ENCODE peak calls at places on chromosome 11, in ten cellular contexts. A is prostate gland, Q is spleen, C is stomach, P is endothelial cell of umbilical vein, B is adrenal gland, H is sigmoid colon, K is IMR-90, S is heart left ventricle, X is body of pancreas. G is an unnamed sample.

GRCh38 chr11:114163830-114164401 is 104.4 kb downstream of the ZBTB16 start:
- DNase-seq in A (peak), Q (no peak), C (no peak), P (peak), B (no peak), H (peak), K (no peak), S (no peak), X (peak), G (no peak)

GRCh38 chr11:102115557-102115956 is 5.3 kb downstream of the YAP1 start:
- DNase-seq in A (peak), Q (no peak), C (no peak), P (no peak), B (no peak), H (no peak), K (peak), S (no peak), X (peak), G (no peak)

GRCh38 chr11:45580399-45580798 is 85.0 kb downstream of the CHST1 start:
- DNase-seq in A (no peak), Q (no peak), C (no peak), P (peak), B (peak), H (no peak), K (peak), S (no peak), X (no peak), G (no peak)

GRCh38 chr11:45105233-45105992 is 41.0 kb upstream of the PRDM11 start:
- DNase-seq in A (peak), Q (peak), C (peak), P (peak), B (peak), H (peak), K (peak), S (peak), X (peak), G (peak)

GRCh38 chr11:44785856-44786606 is 59.3 kb downstream of the TSPAN18 start:
- DNase-seq in A (no peak), Q (peak), C (no peak), P (no peak), B (no peak), H (peak), K (no peak), S (no peak), X (no peak), G (no peak)

GRCh38 chr11:116984589-116984988 is 113.6 kb downstream of the SIK3 start:
- DNase-seq in A (no peak), Q (no peak), C (no peak), P (no peak), B (no peak), H (no peak), K (peak), S (no peak), X (no peak), G (no peak)

GRCh38 chr11:78323356-78323755 is 94.3 kb downstream of the GAB2 start:
- DNase-seq in A (no peak), Q (no peak), C (no peak), P (no peak), B (no peak), H (no peak), K (no peak), S (no peak), X (no peak), G (no peak)

GRCh38 chr11:24181395-24182047 is 315.3 kb upstream of the LUZP2 start:
- DNase-seq in A (no peak), Q (no peak), C (no peak), P (no peak), B (no peak), H (no peak), K (no peak), S (no peak), X (no peak), G (no peak)

GRCh38 chr11:71388637-71389235 is 59.5 kb downstream of the DHCR7 start:
- DNase-seq in A (no peak), Q (no peak), C (no peak), P (no peak), B (no peak), H (no peak), K (no peak), S (no peak), X (no peak), G (no peak)

GRCh38 chr11:68946416-68947090 is 34.2 kb downstream of the MRGPRD start:
- DNase-seq in A (no peak), Q (peak), C (no peak), P (peak), B (peak), H (peak), K (peak), S (no peak), X (no peak), G (no peak)

GRCh38 chr11:30210357-30210756 is 20.5 kb upstream of the FSHB start:
- DNase-seq in A (no peak), Q (no peak), C (no peak), P (no peak), B (no peak), H (no peak), K (no peak), S (no peak), X (no peak), G (no peak)

GRCh38 chr11:117861151-117862018 is 15.1 kb downstream of the FXYD6 start:
- DNase-seq in A (no peak), Q (no peak), C (peak), P (peak), B (peak), H (peak), K (no peak), S (peak), X (no peak), G (peak)

GRCh38 chr11:87223816-87224215 is 186.1 kb downstream of the TMEM135 start:
- DNase-seq in A (no peak), Q (no peak), C (no peak), P (no peak), B (no peak), H (no peak), K (peak), S (no peak), X (no peak), G (no peak)

GRCh38 chr11:32792948-32793475 is 1.4 kb downstream of the CCDC73 start:
- DNase-seq in A (peak), Q (no peak), C (peak), P (peak), B (peak), H (no peak), K (peak), S (no peak), X (peak), G (peak)

GRCh38 chr11:69157156-69157821 is 1.6 kb downstream of the SMIM38 start:
- DNase-seq in A (no peak), Q (peak), C (no peak), P (peak), B (no peak), H (peak), K (peak), S (peak), X (peak), G (no peak)

GRCh38 chr11:12196862-12197261 is 86.5 kb downstream of the MICAL2 start:
- DNase-seq in A (no peak), Q (no peak), C (no peak), P (no peak), B (no peak), H (no peak), K (no peak), S (no peak), X (no peak), G (no peak)

GRCh38 chr11:43021466-43021865 is 290.3 kb upstream of the API5 start:
- DNase-seq in A (no peak), Q (no peak), C (no peak), P (no peak), B (peak), H (no peak), K (no peak), S (no peak), X (no peak), G (no peak)

GRCh38 chr11:2885017-2885675 is 429 bp downstream of the CDKN1C start:
- DNase-seq in A (peak), Q (peak), C (peak), P (peak), B (peak), H (peak), K (peak), S (peak), X (peak), G (no peak)

GRCh38 chr11:44893250-44894216 is 57.1 kb downstream of the TP53I11 start:
- DNase-seq in A (peak), Q (no peak), C (no peak), P (no peak), B (peak), H (peak), K (no peak), S (peak), X (no peak), G (no peak)

GRCh38 chr11:131328843-131329242 is 41.6 kb upstream of the NTM start:
- DNase-seq in A (no peak), Q (no peak), C (no peak), P (no peak), B (no peak), H (no peak), K (no peak), S (no peak), X (no peak), G (no peak)
- TF ChIP-seq POLR2A in A (no peak), Q (no peak), C (no peak), P (no peak), B (no peak), H (no peak), K (no peak), S (no peak), X (no peak), G (no peak)

GRCh38 chr11:818396-819128 is at the start of gene PNPLA2:
- DNase-seq in A (no peak), Q (peak), C (peak), P (no peak), B (no peak), H (no peak), K (no peak), S (no peak), X (peak), G (no peak)
- TF ChIP-seq POLR2A in A (peak), Q (no peak), C (no peak), P (no peak), B (no peak), H (no peak), K (no peak), S (no peak), X (peak), G (peak)

GRCh38 chr11:126791446-126791845 is 209.1 kb downstream of the KIRREL3 start:
- DNase-seq in A (no peak), Q (no peak), C (no peak), P (no peak), B (no peak), H (no peak), K (no peak), S (no peak), X (no peak), G (no peak)
- TF ChIP-seq POLR2A in A (no peak), Q (no peak), C (no peak), P (no peak), B (no peak), H (no peak), K (no peak), S (no peak), X (no peak), G (no peak)

GRCh38 chr11:65431452-65432132 is 9.0 kb downstream of the NEAT1 start:
- DNase-seq in A (no peak), Q (no peak), C (no peak), P (peak), B (peak), H (no peak), K (peak), S (no peak), X (no peak), G (peak)

GRCh38 chr11:65430406-65431217 is 8.0 kb downstream of the NEAT1 start:
- DNase-seq in A (peak), Q (no peak), C (peak), P (peak), B (peak), H (peak), K (peak), S (no peak), X (peak), G (peak)

GRCh38 chr11:65428578-65429068 is 6.0 kb downstream of the NEAT1 start:
- DNase-seq in A (peak), Q (peak), C (peak), P (no peak), B (peak), H (peak), K (no peak), S (peak), X (peak), G (peak)

GRCh38 chr11:65429069-65429681 is 6.6 kb downstream of the NEAT1 start:
- DNase-seq in A (peak), Q (no peak), C (peak), P (peak), B (peak), H (peak), K (peak), S (peak), X (peak), G (peak)

DNA sequence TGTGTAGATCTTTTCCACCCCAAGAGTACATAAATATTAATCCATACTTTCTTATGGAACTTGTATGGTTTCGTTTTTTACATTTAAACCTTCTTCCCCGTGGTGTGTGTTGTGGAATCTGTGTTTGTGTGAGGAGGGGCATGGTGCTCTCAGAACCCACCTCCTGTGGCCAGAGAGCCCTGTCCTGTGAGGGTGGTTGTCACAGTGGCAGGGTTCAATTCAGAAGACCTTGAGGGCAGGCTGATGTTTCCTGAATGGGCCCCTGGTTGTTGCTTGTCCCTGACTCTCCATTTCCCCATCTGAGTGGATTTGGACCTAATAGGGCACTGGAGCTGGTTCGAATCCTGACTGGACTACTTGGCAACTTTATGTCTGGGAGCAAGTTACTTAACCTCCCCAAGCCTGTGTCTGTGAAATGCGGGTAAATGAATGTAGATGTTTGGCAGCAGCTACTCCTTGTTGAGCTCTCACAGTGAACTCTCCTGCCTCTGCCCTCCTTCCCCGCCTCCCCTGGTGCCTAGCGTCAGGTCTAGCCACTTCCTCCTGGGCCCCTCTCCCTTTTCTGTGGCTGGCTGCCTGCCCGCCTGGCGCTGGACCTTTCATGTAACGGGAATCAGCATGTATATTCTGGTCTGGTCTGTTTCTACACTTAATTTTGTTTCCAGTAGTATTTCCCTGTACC is 7.3 kb downstream of the NEAT1 start:
- DNase-seq in A (peak), Q (peak), C (peak), P (peak), B (peak), H (peak), K (peak), S (peak), X (peak), G (peak)
- TF ChIP-seq POLR2A in A (peak), Q (peak), C (peak), P (no peak), B (peak), H (peak), K (peak), S (peak), X (no peak), G (peak)

GRCh38 chr11:33912405-33913361 is 20.8 kb upstream of the LMO2 start:
- DNase-seq in A (no peak), Q (peak), C (no peak), P (no peak), B (no peak), H (no peak), K (peak), S (peak), X (no peak), G (no peak)
- TF ChIP-seq POLR2A in A (no peak), Q (no peak), C (no peak), P (no peak), B (no peak), H (no peak), K (no peak), S (no peak), X (no peak), G (no peak)

DNA sequence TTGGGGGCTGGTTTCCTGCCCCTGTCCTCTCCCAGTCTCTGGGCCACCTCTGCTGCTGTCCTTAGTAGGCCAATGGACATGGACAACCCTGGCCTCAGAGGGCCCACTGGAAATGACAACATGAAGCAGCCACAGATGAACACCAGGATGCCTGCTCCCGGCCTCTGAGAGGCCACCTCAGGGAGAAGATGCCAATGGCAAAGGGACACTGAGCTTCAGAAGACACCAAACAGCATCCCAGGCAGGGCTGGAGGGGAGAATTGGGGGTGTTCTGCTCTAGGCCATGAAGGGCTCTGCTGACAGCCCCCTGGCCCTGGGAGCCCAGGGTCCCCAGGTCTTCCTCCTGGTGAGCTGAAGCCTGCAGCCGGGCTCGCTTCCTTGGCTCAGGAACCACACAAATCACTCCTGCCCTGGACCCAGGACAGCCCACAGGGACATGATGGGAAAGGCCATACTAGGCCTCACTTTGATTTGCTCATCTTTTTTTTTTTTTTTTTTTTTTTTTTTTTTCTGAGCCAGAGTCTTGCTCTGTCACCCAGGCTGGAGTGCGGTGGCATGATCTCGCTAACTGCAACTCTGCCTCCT is 45.3 kb downstream of the TPBGL start:
- DNase-seq in A (no peak), Q (no peak), C (no peak), P (no peak), B (no peak), H (no peak), K (no peak), S (no peak), X (no peak), G (no peak)
- TF ChIP-seq POLR2A in A (no peak), Q (no peak), C (no peak), P (no peak), B (no peak), H (no peak), K (no peak), S (no peak), X (no peak), G (no peak)

GRCh38 chr11:125773516-125773915 is 5.1 kb downstream of the PATE2 start:
- DNase-seq in A (no peak), Q (no peak), C (no peak), P (no peak), B (no peak), H (no peak), K (no peak), S (no peak), X (no peak), G (no peak)

GRCh38 chr11:125772834-125773505 is 5.7 kb downstream of the PATE2 start:
- DNase-seq in A (no peak), Q (no peak), C (no peak), P (no peak), B (no peak), H (no peak), K (peak), S (no peak), X (no peak), G (no peak)

GRCh38 chr11:125766251-125766650 is 12.4 kb downstream of the PATE2 start:
- DNase-seq in A (no peak), Q (no peak), C (no peak), P (no peak), B (no peak), H (no peak), K (no peak), S (no peak), X (no peak), G (no peak)

GRCh38 chr11:125768256-125769046 is 10.2 kb downstream of the PATE2 start:
- DNase-seq in A (no peak), Q (no peak), C (no peak), P (no peak), B (no peak), H (no peak), K (no peak), S (no peak), X (no peak), G (no peak)

DNA sequence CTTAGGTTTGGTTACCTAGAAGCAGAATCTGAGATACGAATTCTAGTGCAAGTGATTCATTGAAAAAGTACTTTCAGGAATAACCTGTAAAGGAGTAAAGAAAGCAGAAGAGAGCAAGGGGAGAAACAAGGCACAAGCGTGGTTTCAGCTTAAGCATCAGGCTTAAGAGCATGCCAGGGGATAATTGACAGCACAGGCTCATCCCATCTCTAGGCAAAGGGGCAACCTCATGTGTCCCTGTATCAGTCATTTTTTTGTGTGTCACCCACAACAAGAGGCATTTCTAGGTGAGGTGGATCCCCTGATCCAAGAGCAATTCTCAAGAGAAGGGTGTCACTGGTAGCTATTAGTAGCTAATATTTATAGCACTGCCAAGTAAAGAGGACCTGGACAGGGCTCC is 8.0 kb downstream of the PATE2 start:
- DNase-seq in A (no peak), Q (no peak), C (no peak), P (no peak), B (no peak), H (no peak), K (no peak), S (no peak), X (no peak), G (no peak)
- TF ChIP-seq POLR2A in A (no peak), Q (no peak), C (no peak), P (no peak), B (no peak), H (no peak), K (no peak), S (no peak), X (no peak), G (no peak)

DNA sequence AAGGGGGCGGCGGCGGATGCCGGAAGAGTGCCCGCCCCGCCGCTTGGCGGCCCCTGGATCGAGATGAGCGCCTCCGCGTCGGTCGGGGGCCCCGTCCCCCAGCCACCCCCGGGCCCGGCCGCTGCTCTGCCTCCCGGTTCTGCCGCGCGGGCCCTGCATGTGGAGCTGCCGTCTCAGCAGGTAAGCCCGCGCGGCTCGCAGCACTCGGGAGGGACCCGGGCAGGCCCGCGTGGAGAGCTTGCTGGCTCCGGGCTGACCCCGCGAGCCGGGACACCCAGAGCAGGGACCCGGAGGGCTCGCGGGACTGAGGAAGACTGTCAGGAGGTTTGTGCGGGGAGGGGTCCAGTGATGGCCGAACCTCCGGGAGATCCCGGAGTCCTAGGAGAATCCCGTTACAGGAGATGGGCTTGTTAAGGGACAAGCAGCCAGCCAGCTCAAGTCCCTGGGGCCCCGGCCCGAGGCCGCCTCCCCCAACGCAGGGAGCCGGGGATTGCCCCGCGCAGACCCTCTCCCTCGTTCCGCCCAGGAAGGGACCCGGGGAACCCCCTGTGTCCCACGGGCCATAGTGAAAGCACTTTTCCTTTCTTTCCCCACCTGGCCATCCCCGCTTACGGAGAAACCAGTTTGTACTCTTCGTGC is 454 bp downstream of the UVRAG start:
- DNase-seq in A (no peak), Q (peak), C (peak), P (peak), B (peak), H (peak), K (peak), S (peak), X (peak), G (no peak)
- TF ChIP-seq POLR2A in A (no peak), Q (no peak), C (no peak), P (no peak), B (no peak), H (no peak), K (peak), S (no peak), X (peak), G (peak)

DNA sequence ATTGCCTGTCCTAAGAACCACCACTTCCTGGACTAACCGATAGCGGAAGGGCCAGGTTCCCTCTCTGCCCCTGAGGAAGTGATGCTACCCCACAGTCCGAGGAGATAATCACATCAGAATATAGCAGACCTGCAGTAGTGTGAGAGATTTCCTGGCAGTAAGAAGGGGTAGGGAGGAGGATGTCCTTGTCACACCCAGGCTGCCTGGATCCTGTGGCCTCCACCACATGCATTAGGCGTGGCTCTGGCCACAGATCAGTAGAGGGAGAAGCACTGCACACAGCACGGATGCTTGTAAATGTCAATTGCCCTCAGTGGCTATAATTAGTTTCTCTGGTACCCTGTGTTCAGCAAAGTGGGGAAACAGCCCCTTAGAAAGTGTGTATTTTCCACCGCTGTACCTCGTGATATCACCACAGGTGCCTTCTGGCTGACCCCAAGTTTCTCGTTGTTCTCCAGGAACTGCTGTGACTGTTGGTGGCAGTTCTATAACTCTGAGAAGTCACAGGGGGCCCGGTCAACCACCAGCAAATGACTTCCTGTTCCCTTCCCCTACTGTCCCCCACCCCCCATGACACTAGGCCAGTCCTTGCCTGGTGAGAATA is 61.8 kb downstream of the UBASH3B start:
- DNase-seq in A (no peak), Q (peak), C (peak), P (no peak), B (peak), H (no peak), K (no peak), S (no peak), X (no peak), G (no peak)
- TF ChIP-seq POLR2A in A (no peak), Q (no peak), C (no peak), P (no peak), B (no peak), H (no peak), K (no peak), S (no peak), X (no peak), G (no peak)

G was measured in right lobe of liver.